ENCODE peak calls at places on chromosome 20, in six cellular contexts. Y is stromal cell of bone marrow, I is hepatic stellate cell, T is uterus, R is ovary, H is skeletal muscle cell. U is an unnamed sample.
A peak's percentile ranks its signal among the peaks of the same experiment; 100 is the strongest.

GRCh38 chr20:58053391-58054055 is 174.9 kb downstream of the ANKRD60 start:
- DNase-seq in Y (no peak), H (no peak), I (no peak), R (no peak), T (no peak), U (no peak)

GRCh38 chr20:57322476-57322875 is 7.1 kb upstream of the SPO11 start:
- DNase-seq in T (no peak), R (no peak), I (no peak), Y (no peak), H (no peak), U (no peak)

GRCh38 chr20:4220352-4220751 is 205.0 kb upstream of the RNF24 start:
- DNase-seq in H (no peak), I (no peak), Y (no peak), T (no peak), R (no peak), U (no peak)

GRCh38 chr20:23048283-23049200 is 930 bp downstream of the THBD start:
- DNase-seq in Y (no peak), T (peak; percentile 22), R (no peak), H (no peak), I (peak; percentile 24), U (peak; percentile 70)

GRCh38 chr20:47809561-47809960 is 24.3 kb upstream of the SULF2 start:
- DNase-seq in I (no peak), R (no peak), T (peak; percentile 20), H (no peak), Y (no peak), U (no peak)

GRCh38 chr20:57475388-57476072 is 49.4 kb downstream of the CTCFL start:
- DNase-seq in Y (no peak), H (no peak), R (no peak), I (no peak), T (no peak), U (no peak)

GRCh38 chr20:53652090-53652858 is 58.6 kb upstream of the ZNF217 start:
- DNase-seq in I (no peak), R (no peak), H (no peak), Y (no peak), T (no peak), U (no peak)

GRCh38 chr20:34642009-34642408 is 34.9 kb downstream of the PIGU start:
- DNase-seq in R (no peak), Y (no peak), I (no peak), H (no peak), T (no peak), U (no peak)

GRCh38 chr20:38520261-38520660 is 47.6 kb downstream of the RALGAPB start:
- DNase-seq in H (no peak), Y (no peak), T (no peak), R (no peak), I (no peak), U (no peak)

GRCh38 chr20:47546184-47547033 is 44.7 kb downstream of the NCOA3 start:
- DNase-seq in H (peak; percentile 56), R (no peak), T (no peak), I (peak; percentile 68), Y (peak; percentile 44), U (peak; percentile 63)

GRCh38 chr20:23043376-23043775 is 6.1 kb downstream of the THBD start:
- DNase-seq in H (no peak), T (no peak), R (no peak), I (no peak), Y (no peak), U (no peak)

GRCh38 chr20:47352332-47353223 is 3.9 kb downstream of the ZMYND8 start:
- DNase-seq in I (no peak), Y (no peak), R (peak; percentile 67), T (no peak), H (no peak), U (peak; percentile 75)

GRCh38 chr20:32984631-32985354 is 19.4 kb downstream of the SUN5 start:
- DNase-seq in R (no peak), I (no peak), H (no peak), T (no peak), Y (no peak), U (no peak)

GRCh38 chr20:52975024-52975732 is 3.0 kb downstream of the TSHZ2 start:
- DNase-seq in T (no peak), R (peak; percentile 59), H (no peak), I (no peak), Y (no peak), U (no peak)

GRCh38 chr20:46011631-46012482 is 3.1 kb downstream of the MMP9 start:
- DNase-seq in H (no peak), I (peak; percentile 40), R (peak; percentile 28), Y (no peak), T (no peak), U (peak; percentile 36)

GRCh38 chr20:44034965-44035635 is 120.4 kb downstream of the TOX2 start:
- DNase-seq in T (no peak), Y (no peak), I (no peak), H (no peak), R (no peak), U (no peak)

GRCh38 chr20:34524426-34524825 is 8.2 kb downstream of the DYNLRB1 start:
- DNase-seq in H (no peak), Y (no peak), I (no peak), T (no peak), R (no peak), U (no peak)

GRCh38 chr20:43536041-43536816 is 22.6 kb upstream of the SGK2 start:
- DNase-seq in R (no peak), Y (no peak), T (no peak), I (no peak), H (no peak), U (no peak)

GRCh38 chr20:23753194-23753548 is 2.4 kb upstream of the CST1 start:
- DNase-seq in Y (no peak), I (no peak), T (no peak), H (no peak), R (no peak), U (no peak)

GRCh38 chr20:58542411-58543095 is 27.4 kb upstream of the APCDD1L start:
- DNase-seq in R (no peak), H (no peak), T (no peak), I (peak; percentile 58), Y (no peak), U (no peak)

GRCh38 chr20:51727872-51728271 is 40.3 kb downstream of the ATP9A start:
- DNase-seq in H (no peak), Y (no peak), T (no peak), I (no peak), R (no peak), U (no peak)

GRCh38 chr20:45523833-45524232 is 8.4 kb upstream of the SPINT3 start:
- DNase-seq in I (no peak), H (no peak), Y (no peak), T (no peak), R (no peak), U (no peak)

GRCh38 chr20:34249291-34249690 is 8.1 kb downstream of the ASIP start:
- DNase-seq in Y (peak; percentile 77), H (peak; percentile 45), T (no peak), I (no peak), R (no peak), U (no peak)

GRCh38 chr20:1374246-1374645 is 18.6 kb downstream of the FKBP1A start:
- DNase-seq in H (no peak), Y (no peak), T (no peak), R (no peak), I (no peak), U (peak; percentile 69)

GRCh38 chr20:34954905-34955231 is 738 bp downstream of the GSS start:
- DNase-seq in T (peak; percentile 27), R (no peak), I (peak; percentile 53), H (no peak), Y (no peak), U (no peak)

GRCh38 chr20:63626424-63627128 is at the start of gene GMEB2:
- DNase-seq in R (peak; percentile 83), T (peak; percentile 78), H (peak; percentile 12), Y (no peak), I (peak; percentile 85), U (no peak)

GRCh38 chr20:48384147-48384818 is 443.5 kb downstream of the PREX1 start:
- DNase-seq in I (no peak), Y (no peak), H (no peak), T (no peak), R (no peak), U (no peak)

GRCh38 chr20:53001502-53002301 is 29.5 kb downstream of the TSHZ2 start:
- DNase-seq in T (no peak), I (no peak), Y (no peak), R (no peak), H (no peak), U (no peak)

GRCh38 chr20:57664924-57665588 is 44.8 kb downstream of the PMEPA1 start:
- DNase-seq in R (peak; percentile 4), H (no peak), I (no peak), T (no peak), Y (no peak), U (no peak)

GRCh38 chr20:6698056-6698455 is 69.4 kb upstream of the BMP2 start:
- DNase-seq in H (no peak), T (no peak), Y (no peak), I (no peak), R (no peak), U (no peak)

GRCh38 chr20:16434087-16434664 is 139.1 kb downstream of the KIF16B start:
- DNase-seq in Y (peak; percentile 7), R (peak; percentile 43), T (peak; percentile 58), H (no peak), I (peak; percentile 6), U (peak; percentile 52)